ENCODE peak calls at places on chromosome 1, in eight cellular contexts. F, B, K, W, D, G, X and M are unnamed samples.

GRCh38 chr1:116737020-116737854 is 17.0 kb upstream of the CD2 start:
- DNase-seq in B (peak; percentile 64), X (peak; percentile 68), D (peak; percentile 66), K (no peak), G (peak; percentile 83), F (peak; percentile 54), W (peak; percentile 58), M (no peak)

GRCh38 chr1:36922071-36922470 is 112.2 kb downstream of the GRIK3 start:
- DNase-seq in W (no peak), K (no peak), X (no peak), B (no peak), D (no peak), G (no peak), F (no peak), M (no peak)

GRCh38 chr1:50419192-50419906 is 3.9 kb downstream of the DMRTA2 start:
- DNase-seq in W (no peak), K (no peak), F (peak; percentile 12), G (peak; percentile 36), X (peak; percentile 78), D (no peak), B (no peak), M (peak; percentile 73)

GRCh38 chr1:178506669-178507068 is 6.2 kb upstream of the TEX35 start:
- DNase-seq in K (no peak), W (no peak), G (no peak), X (peak; percentile 89), B (no peak), F (no peak), D (no peak), M (no peak)

GRCh38 chr1:85454214-85454613 is 10.7 kb downstream of the DDAH1 start:
- DNase-seq in D (no peak), F (no peak), X (no peak), B (no peak), K (no peak), W (no peak), G (no peak), M (no peak)

GRCh38 chr1:183780159-183780558 is 24.8 kb upstream of the RGL1 start:
- DNase-seq in D (no peak), G (no peak), K (no peak), F (no peak), W (no peak), X (no peak), B (no peak), M (no peak)

GRCh38 chr1:2394220-2394619 is 2.6 kb downstream of the RER1 start:
- DNase-seq in F (no peak), X (no peak), D (no peak), W (no peak), K (no peak), G (no peak), B (no peak), M (no peak)

GRCh38 chr1:9881838-9882249 is 28.2 kb downstream of the CTNNBIP1 start:
- DNase-seq in D (no peak), X (no peak), G (peak; percentile 77), W (no peak), F (peak; percentile 78), B (no peak), K (no peak), M (no peak)

GRCh38 chr1:204102029-204102611 is 29.2 kb downstream of the SOX13 start:
- DNase-seq in B (no peak), G (no peak), X (no peak), W (no peak), K (no peak), D (no peak), F (no peak), M (peak; percentile 27)

GRCh38 chr1:30757196-30757949 is at the start of gene LAPTM5:
- DNase-seq in B (peak; percentile 48), G (peak; percentile 89), K (peak; percentile 90), W (no peak), D (no peak), F (peak; percentile 70), X (no peak), M (peak; percentile 84)

GRCh38 chr1:115156826-115157468 is 67.6 kb upstream of the TSPAN2 start:
- DNase-seq in X (no peak), G (no peak), B (no peak), D (no peak), W (no peak), F (no peak), K (no peak), M (no peak)

GRCh38 chr1:235597867-235598553 is 51.6 kb downstream of the GNG4 start:
- DNase-seq in W (no peak), X (peak; percentile 77), F (peak; percentile 65), B (no peak), K (no peak), D (no peak), G (peak; percentile 67), M (peak; percentile 35)

GRCh38 chr1:183753464-183753891 is 51.4 kb upstream of the RGL1 start:
- DNase-seq in B (no peak), D (no peak), X (no peak), W (no peak), G (no peak), K (no peak), F (no peak), M (no peak)